ENCODE peak calls at places on chromosomes 16 and 17, in five cellular contexts. I, J, N, Z and O are unnamed samples.

GRCh38 chr16:13046422-13046821 is 145.0 kb downstream of the SHISA9 start:
- DNase-seq in N (no peak), I (no peak), Z (no peak), J (no peak), O (no peak)

GRCh38 chr17:76562734-76563148 is 22.9 kb downstream of the PRCD start:
- DNase-seq in Z (peak), J (peak), N (no peak), I (no peak), O (no peak)

GRCh38 chr17:6100891-6101290 is 30.7 kb downstream of the WSCD1 start:
- DNase-seq in J (no peak), I (no peak), N (no peak), Z (no peak), O (no peak)

GRCh38 chr17:17999364-18000007 is 26.8 kb downstream of the DRC3 start:
- DNase-seq in J (peak), N (peak), I (no peak), Z (no peak), O (no peak)

GRCh38 chr17:81129289-81129688 is 36.0 kb upstream of the PVALEF start:
- DNase-seq in I (no peak), J (no peak), Z (no peak), N (no peak), O (no peak)

GRCh38 chr17:56947741-56948140 is 13.1 kb downstream of the COIL start:
- DNase-seq in J (no peak), N (no peak), I (no peak), Z (no peak), O (no peak)

GRCh38 chr17:51351890-51352289 is 91.5 kb downstream of the UTP18 start:
- DNase-seq in Z (peak), I (no peak), N (no peak), J (no peak), O (no peak)

GRCh38 chr17:48555183-48555615 is 10.3 kb upstream of the HOXB2 start:
- DNase-seq in Z (no peak), N (no peak), J (peak), I (no peak), O (peak)

GRCh38 chr17:29331330-29331729 is 37.4 kb upstream of the NUFIP2 start:
- DNase-seq in Z (no peak), N (no peak), J (no peak), I (no peak), O (no peak)

GRCh38 chr17:12128946-12129345 is 108.3 kb downstream of the MAP2K4 start:
- DNase-seq in Z (no peak), N (no peak), I (no peak), J (no peak), O (no peak)

GRCh38 chr17:49638818-49639217 is 39.1 kb downstream of the SPOP start:
- DNase-seq in J (peak), N (no peak), I (no peak), Z (no peak), O (no peak)

GRCh38 chr17:73201215-73202069 is 8.6 kb downstream of the COG1 start:
- DNase-seq in J (no peak), N (no peak), I (no peak), Z (peak), O (no peak)

GRCh38 chr17:46157443-46158107 is 35.7 kb downstream of the KANSL1 start:
- DNase-seq in Z (no peak), N (no peak), I (no peak), J (no peak), O (no peak)

GRCh38 chr16:79609861-79610260 is 9.3 kb upstream of the MAF start:
- DNase-seq in Z (no peak), I (no peak), J (peak), N (no peak), O (no peak)

GRCh38 chr16:84643180-84643583 is 5.1 kb upstream of the KLHL36 start:
- DNase-seq in J (peak), Z (peak), N (no peak), I (no peak), O (no peak)

GRCh38 chr16:84514874-84515835 is 10.7 kb upstream of the MEAK7 start:
- DNase-seq in I (peak), Z (no peak), N (no peak), J (no peak), O (peak)

GRCh38 chr17:49576121-49576905 is 642 bp downstream of the NXPH3 start:
- DNase-seq in J (peak), N (no peak), Z (peak), I (no peak), O (peak)

GRCh38 chr17:62641101-62641500 is 13.6 kb downstream of the MRC2 start:
- DNase-seq in I (no peak), Z (no peak), N (no peak), J (no peak), O (no peak)

GRCh38 chr17:11981862-11982261 is 15.4 kb downstream of the ZNF18 start:
- DNase-seq in Z (no peak), J (no peak), I (no peak), N (no peak), O (no peak)

GRCh38 chr17:4365628-4366311 is 705 bp downstream of the UBE2G1 start:
- DNase-seq in I (no peak), N (no peak), Z (peak), J (peak), O (no peak)

GRCh38 chr17:73569758-73570319 is 74.4 kb downstream of the SDK2 start:
- DNase-seq in Z (peak), J (no peak), N (no peak), I (no peak), O (no peak)

GRCh38 chr16:84863485-84863814 is 43.7 kb downstream of the CRISPLD2 start:
- DNase-seq in J (no peak), Z (no peak), N (no peak), I (no peak), O (no peak)

GRCh38 chr17:21462259-21462658 is 86.1 kb downstream of the KCNJ12 start:
- DNase-seq in J (no peak), I (no peak), Z (no peak), N (no peak), O (no peak)

GRCh38 chr17:54967621-54968258 is 714 bp downstream of the COX11 start:
- DNase-seq in N (no peak), I (no peak), Z (no peak), J (peak), O (peak)